ENCODE peak calls at places on chromosome 7, in four cellular contexts. D is fibroblast of mammary gland, O is COR-L47, T is HEK293T. F is an unnamed sample.

GRCh38 chr7:116561697-116562483 is 37.1 kb downstream of the CAV1 start:
- DNase-seq in T (no peak), D (peak; percentile 83), O (no peak), F (peak; percentile 16)

GRCh38 chr7:117014673-117015133 is 61.4 kb downstream of the ST7 start:
- DNase-seq in T (peak; percentile 44), O (no peak), D (peak; percentile 65), F (peak; percentile 77)

GRCh38 chr7:1065263-1066260 is 21.2 kb downstream of the GPR146 start:
- DNase-seq in O (peak; percentile 30), D (peak; percentile 61), T (peak; percentile 85), F (peak; percentile 84)

GRCh38 chr7:18864967-18865366 is 252.5 kb downstream of the TWIST1 start:
- DNase-seq in T (no peak), O (no peak), D (no peak), F (no peak)

GRCh38 chr7:90777075-90777864 is 181.1 kb downstream of the CDK14 start:
- DNase-seq in D (peak; percentile 13), T (no peak), O (no peak), F (no peak)

GRCh38 chr7:54839538-54840213 is 80.7 kb upstream of the SEC61G start:
- DNase-seq in D (peak; percentile 89), T (peak; percentile 29), O (peak; percentile 1), F (peak; percentile 19)

GRCh38 chr7:46229409-46229808 is 308.3 kb upstream of the IGFBP3 start:
- DNase-seq in T (no peak), O (no peak), D (peak; percentile 98), F (no peak)

GRCh38 chr7:20444041-20444440 is 113.3 kb downstream of the ITGB8 start:
- DNase-seq in O (no peak), D (no peak), T (no peak), F (no peak)

GRCh38 chr7:116899308-116899707 is 36.9 kb downstream of the CAPZA2 start:
- DNase-seq in D (peak; percentile 10), T (no peak), O (no peak), F (no peak)

GRCh38 chr7:80760292-80760691 is 121.8 kb downstream of the CD36 start:
- DNase-seq in O (peak; percentile 15), T (peak; percentile 42), D (no peak), F (no peak)

F was measured in lung microvascular endothelial cell.